ENCODE peak calls at places on chromosomes 11 and 22, in nine cellular contexts. S is pons; N is IMR-90; B is NCI-H187; H is activated CD8-positive, alpha-beta memory T cell treated with anti-CD3 and anti-CD28 coated beads, Interleukin-2, amount 10 ng/mL, durations not matched to agents 7 days and 5 days; J is AG08396; L is uterus; U is fibroblast of the conjunctiva; C is WERI-Rb-1. R is an unnamed sample.

GRCh38 chr11:123082977-123083376 is 21.0 kb upstream of the HSPA8 start:
- DNase-seq in N (no peak), J (no peak), S (no peak), C (no peak), U (no peak), H (no peak), L (no peak), B (no peak), R (no peak)

GRCh38 chr11:14029971-14030531 is 67.5 kb downstream of the SPON1 start:
- DNase-seq in J (peak), N (peak), U (peak), S (no peak), C (no peak), L (peak), H (no peak), B (no peak), R (no peak)

GRCh38 chr22:47147572-47147971 is 385.1 kb downstream of the TBC1D22A start:
- DNase-seq in U (no peak), B (no peak), J (no peak), H (no peak), C (no peak), N (no peak), S (no peak), L (no peak), R (no peak)

GRCh38 chr11:125253289-125253688 is 88.7 kb downstream of the PKNOX2 start:
- DNase-seq in H (no peak), N (no peak), S (no peak), C (no peak), U (no peak), J (no peak), B (no peak), L (no peak), R (no peak)

GRCh38 chr11:113114452-113115027 is 153.3 kb downstream of the NCAM1 start:
- DNase-seq in H (no peak), C (peak), S (peak), B (peak), L (peak), N (peak), J (peak), U (peak), R (peak)

GRCh38 chr11:12692238-12693074 is 18.2 kb downstream of the TEAD1 start:
- DNase-seq in U (peak), S (peak), B (no peak), H (no peak), L (peak), C (peak), N (peak), J (peak), R (no peak)

GRCh38 chr22:19806213-19807160 is 45.9 kb downstream of the TBX1 start:
- DNase-seq in C (peak), H (no peak), N (no peak), J (no peak), L (peak), U (no peak), S (no peak), B (no peak), R (no peak)

GRCh38 chr11:2581931-2582435 is 117.8 kb downstream of the KCNQ1OT1 start:
- DNase-seq in J (no peak), L (no peak), N (no peak), U (no peak), B (no peak), S (no peak), C (peak), H (no peak), R (peak)

GRCh38 chr11:121567988-121568387 is 115.2 kb upstream of the SORL1-AS1 start:
- DNase-seq in B (no peak), S (no peak), N (no peak), H (no peak), U (no peak), J (no peak), C (no peak), L (no peak), R (no peak)

GRCh38 chr11:1054143-1055108 is 17.9 kb upstream of the MUC6 start:
- DNase-seq in C (peak), L (peak), H (no peak), J (peak), U (no peak), B (no peak), N (no peak), S (no peak), R (no peak)

GRCh38 chr22:42856179-42856864 is 751 bp downstream of the ARFGAP3 start:
- DNase-seq in H (peak), B (no peak), U (no peak), C (peak), J (no peak), L (peak), N (peak), S (peak), R (peak)

GRCh38 chr11:132244871-132245557 is 874.6 kb downstream of the NTM start:
- DNase-seq in S (no peak), L (no peak), J (no peak), U (no peak), N (no peak), H (no peak), C (no peak), B (no peak), R (no peak)

GRCh38 chr11:78066471-78066870 is 2.8 kb downstream of the THRSP start:
- DNase-seq in B (no peak), N (no peak), J (no peak), L (no peak), U (no peak), H (no peak), C (no peak), S (no peak), R (no peak)

GRCh38 chr11:131486100-131486499 is 115.7 kb downstream of the NTM start:
- DNase-seq in L (no peak), N (no peak), J (peak), H (no peak), B (no peak), C (no peak), U (no peak), S (peak), R (no peak)

GRCh38 chr11:47523491-47524199 is 29.3 kb downstream of the CELF1 start:
- DNase-seq in N (peak), L (peak), C (no peak), U (peak), H (no peak), S (peak), J (peak), B (no peak), R (no peak)

GRCh38 chr22:47053865-47054185 is 291.4 kb downstream of the TBC1D22A start:
- DNase-seq in S (peak), H (no peak), J (peak), N (peak), U (no peak), C (no peak), B (no peak), L (no peak), R (no peak)

GRCh38 chr11:28984216-28984615 is 876.0 kb downstream of the METTL15 start:
- DNase-seq in H (no peak), S (no peak), L (no peak), N (no peak), C (no peak), J (no peak), U (no peak), B (no peak), R (no peak)

GRCh38 chr11:65637794-65638317 is at the start of gene SIPA1:
- DNase-seq in H (peak), J (peak), N (peak), B (no peak), S (peak), C (peak), U (peak), L (peak), R (peak)

GRCh38 chr11:73344191-73344607 is 32.0 kb upstream of the RELT start:
- DNase-seq in H (no peak), U (no peak), L (peak), C (no peak), B (no peak), N (no peak), S (peak), J (no peak), R (no peak)

GRCh38 chr11:133930767-133931448 is 25.9 kb downstream of the IGSF9B start:
- DNase-seq in L (no peak), S (no peak), C (peak), B (no peak), H (no peak), U (no peak), N (no peak), J (peak), R (no peak)

GRCh38 chr11:100918551-100919500 is 210.8 kb downstream of the PGR start:
- DNase-seq in J (no peak), L (no peak), S (peak), B (no peak), N (peak), C (no peak), H (no peak), U (no peak), R (no peak)

GRCh38 chr11:130076774-130077481 is 7.2 kb downstream of the APLP2 start:
- DNase-seq in S (no peak), L (no peak), B (no peak), N (no peak), U (no peak), H (no peak), J (no peak), C (no peak), R (no peak)

GRCh38 chr11:18105802-18106574 is at the start of gene SAAL1:
- DNase-seq in J (peak), H (peak), S (peak), B (peak), L (peak), U (peak), C (peak), N (peak), R (peak)

GRCh38 chr11:110297082-110297725 is 790 bp upstream of the RDX start:
- DNase-seq in H (no peak), L (no peak), N (peak), C (no peak), S (peak), B (no peak), U (no peak), J (peak), R (no peak)

GRCh38 chr11:72652133-72652532 is 22.1 kb downstream of the PDE2A start:
- DNase-seq in B (no peak), U (no peak), N (no peak), C (no peak), L (no peak), S (no peak), H (no peak), J (no peak), R (no peak)

GRCh38 chr11:118398797-118399564 is 2.4 kb upstream of the ATP5MG start:
- DNase-seq in H (peak), B (no peak), S (no peak), N (peak), L (no peak), C (no peak), U (no peak), J (no peak), R (no peak)

GRCh38 chr11:87281496-87281895 is 243.8 kb downstream of the TMEM135 start:
- DNase-seq in J (peak), C (no peak), H (no peak), N (peak), U (peak), B (no peak), S (peak), L (no peak), R (no peak)

GRCh38 chr11:113730887-113731726 is 25.0 kb upstream of the TMPRSS5 start:
- DNase-seq in L (peak), S (peak), C (peak), U (peak), B (no peak), J (peak), N (peak), H (peak), R (no peak)

GRCh38 chr22:17117400-17117799 is 3.8 kb downstream of the TMEM121B start:
- DNase-seq in N (no peak), C (no peak), B (no peak), S (no peak), U (no peak), J (no peak), H (no peak), L (no peak), R (no peak)

GRCh38 chr11:82105331-82105992 is 628.2 kb downstream of the FAM181B start:
- DNase-seq in L (no peak), B (no peak), N (no peak), S (no peak), H (no peak), C (no peak), J (no peak), U (no peak), R (no peak)

GRCh38 chr11:31641477-31642062 is 132.0 kb downstream of the ELP4 start:
- DNase-seq in U (no peak), J (peak), N (peak), B (peak), S (no peak), H (no peak), C (peak), L (no peak), R (peak)

GRCh38 chr11:110587972-110588371 is 124.3 kb downstream of the ARHGAP20 start:
- DNase-seq in L (no peak), N (peak), J (no peak), S (no peak), H (no peak), U (no peak), B (no peak), C (no peak), R (no peak)

GRCh38 chr11:1285316-1285744 is 24.1 kb downstream of the TOLLIP start:
- DNase-seq in B (no peak), J (no peak), U (no peak), N (no peak), L (no peak), C (no peak), S (no peak), H (no peak), R (no peak)

GRCh38 chr11:612201-612960 is 3.4 kb downstream of the IRF7 start:
- DNase-seq in H (peak), S (no peak), B (no peak), J (no peak), N (peak), L (no peak), C (peak), U (no peak), R (no peak)

GRCh38 chr11:72005347-72006260 is 6.9 kb downstream of the IL18BP start:
- DNase-seq in J (no peak), B (no peak), H (no peak), L (peak), C (no peak), N (no peak), U (no peak), S (no peak), R (no peak)

GRCh38 chr11:65560555-65561418 is 2.6 kb upstream of the LTBP3 start:
- DNase-seq in C (peak), B (no peak), H (no peak), S (no peak), N (peak), L (peak), U (no peak), J (peak), R (no peak)

GRCh38 chr11:34161812-34162506 is 56.5 kb downstream of the NAT10 start:
- DNase-seq in L (no peak), U (no peak), H (peak), N (peak), C (no peak), B (no peak), J (no peak), S (no peak), R (no peak)

R was measured in progenitor cell of endocrine pancreas.